ENCODE peak calls at places on chromosomes 1 and 21, in five cellular contexts. H is cardiac muscle cell, M is tibial artery, S is NT2/D1, U is pancreas. K is an unnamed sample. For H3K4me1, the result is how much of the 10 kb centered on the place peaks cover.

GRCh38 chr1:211653329-211653728 is 22.1 kb downstream of the NEK2 start:
- DNase-seq in H (no peak), M (no peak), U (no peak), S (no peak), K (no peak)

GRCh38 chr1:212353181-212353580 is 61.5 kb downstream of the PACC1 start:
- DNase-seq in U (no peak), H (no peak), S (no peak), M (no peak), K (no peak)

GRCh38 chr1:72547412-72547811 is 265.1 kb upstream of the NEGR1 start:
- DNase-seq in M (no peak), S (peak), H (no peak), U (no peak), K (no peak)

GRCh38 chr1:6738987-6739386 is 37.4 kb upstream of the DNAJC11 start:
- DNase-seq in M (no peak), U (no peak), H (no peak), S (no peak), K (no peak)

GRCh38 chr1:10960954-10961833 is 51.3 kb upstream of the TARDBP start:
- DNase-seq in M (peak), S (peak), H (peak), U (peak), K (peak)

GRCh38 chr1:178330153-178330552 is 166.6 kb downstream of the CLEC20A start:
- DNase-seq in M (no peak), U (no peak), S (no peak), H (no peak), K (no peak)

GRCh38 chr1:47995306-47996050 is 1.7 kb downstream of the TRABD2B start:
- DNase-seq in S (no peak), H (no peak), U (peak), M (no peak), K (no peak)

GRCh38 chr1:119475866-119476439 is 31.1 kb upstream of the HSD3B1 start:
- DNase-seq in S (peak), H (peak), M (peak), U (peak), K (peak)

GRCh38 chr1:101309334-101310221 is 72.8 kb downstream of the S1PR1 start:
- DNase-seq in H (peak), M (peak), S (peak), U (peak), K (peak)

GRCh38 chr1:173871500-173871899 is 3.3 kb downstream of the ZBTB37 start:
- DNase-seq in S (no peak), U (no peak), H (no peak), M (no peak), K (no peak)
- H3K4me3 ChIP-seq in S (no peak), U (no peak), H (no peak), M (no peak), K (no peak)

DNA sequence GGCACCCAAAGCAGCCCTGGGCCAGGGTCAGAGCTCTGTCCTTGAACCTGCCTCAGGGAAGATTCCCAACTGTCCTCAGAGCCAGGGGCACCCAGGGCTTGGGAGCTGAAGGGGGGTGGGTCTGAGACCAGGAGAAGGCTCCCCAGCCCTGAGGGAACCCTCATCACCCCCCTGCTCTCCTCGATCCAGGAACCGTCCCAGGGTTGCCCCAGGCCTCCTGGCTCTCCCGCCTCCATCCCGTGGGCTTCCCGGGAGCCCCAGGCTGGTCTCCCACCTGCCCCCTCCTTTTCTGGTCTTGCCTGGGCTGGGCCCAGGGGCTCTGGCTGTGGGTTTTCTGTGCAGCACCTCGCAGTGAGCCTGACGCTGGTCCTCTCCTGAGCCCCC is 6.7 kb upstream of the SAMD11 start:
- DNase-seq in U (peak), H (no peak), S (no peak), M (no peak), K (peak)
- H3K4me1 ChIP-seq in U (under half), H (under half), S (under half), M (under half), K (under half)

GRCh38 chr1:87466621-87467020 is 137.9 kb downstream of the LMO4 start:
- DNase-seq in H (peak), U (no peak), S (no peak), M (no peak), K (no peak)
- H3K4me3 ChIP-seq in H (no peak), U (no peak), S (no peak), M (no peak), K (no peak)

GRCh38 chr21:44964381-44964780 is 24.6 kb downstream of the SLX9 start:
- DNase-seq in M (no peak), S (no peak), H (no peak), U (peak), K (no peak)

GRCh38 chr21:44969066-44969649 is 29.3 kb downstream of the SLX9 start:
- DNase-seq in M (no peak), H (no peak), S (no peak), U (peak), K (no peak)

GRCh38 chr21:44965251-44966022 is 25.6 kb downstream of the SLX9 start:
- DNase-seq in S (no peak), U (no peak), H (no peak), M (no peak), K (no peak)

GRCh38 chr21:44967082-44968047 is 27.5 kb downstream of the SLX9 start:
- DNase-seq in M (no peak), U (peak), S (no peak), H (no peak), K (no peak)

GRCh38 chr21:44966135-44967081 is 26.6 kb downstream of the SLX9 start:
- DNase-seq in S (no peak), H (no peak), U (peak), M (no peak), K (no peak)
- H3K4me1 ChIP-seq in S (under half), H (under half), U (under half), M (under half), K (under half)

K was measured in HAP-1.